ENCODE peak calls at places on chromosome 22, in five cellular contexts. I is AG08395, N is SJSA1, C is HS-5, G is psoas muscle. S is an unnamed sample.

GRCh38 chr22:50418624-50419023 is 56.2 kb downstream of the SBF1 start:
- DNase-seq in G (no peak), N (no peak), I (no peak), C (no peak), S (no peak)

GRCh38 chr22:24503137-24503850 is 8.2 kb downstream of the UPB1 start:
- DNase-seq in I (peak), C (no peak), G (peak), N (peak), S (no peak)

GRCh38 chr22:24112188-24112587 is 69.1 kb upstream of the SUSD2 start:
- DNase-seq in N (no peak), G (no peak), C (no peak), I (no peak), S (no peak)

GRCh38 chr22:17845340-17845739 is 71.1 kb upstream of the BID start:
- DNase-seq in N (no peak), I (no peak), G (no peak), C (no peak), S (no peak)

GRCh38 chr22:24325105-24325757 is 54.6 kb downstream of the SPECC1L start:
- DNase-seq in N (peak), G (no peak), I (peak), C (no peak), S (peak)

GRCh38 chr22:19117111-19117512 is 5.1 kb downstream of the DGCR2 start:
- DNase-seq in C (no peak), N (no peak), G (no peak), I (no peak), S (no peak)

GRCh38 chr22:45680932-45681700 is 9.5 kb downstream of the ATXN10 start:
- DNase-seq in N (peak), G (no peak), I (peak), C (peak), S (peak)

GRCh38 chr22:26756675-26757293 is 99.4 kb downstream of the MIAT start:
- DNase-seq in I (peak), G (peak), N (peak), C (no peak), S (no peak)

GRCh38 chr22:29148826-29149225 is 56.9 kb upstream of the EMID1 start:
- DNase-seq in I (no peak), G (no peak), C (no peak), N (no peak), S (no peak)

GRCh38 chr22:42788466-42788865 is 67.8 kb upstream of the A4GALT start:
- DNase-seq in G (no peak), N (no peak), I (no peak), C (no peak), S (no peak)

GRCh38 chr22:31585161-31585859 is 76.7 kb downstream of the PISD start:
- DNase-seq in N (no peak), C (no peak), I (peak), G (no peak), S (no peak)

GRCh38 chr22:25900880-25901279 is 158.9 kb downstream of the MYO18B start:
- DNase-seq in C (no peak), N (no peak), G (peak), I (no peak), S (no peak)

GRCh38 chr22:34639911-34640310 is 426.0 kb upstream of the ISX start:
- DNase-seq in G (no peak), I (no peak), C (no peak), N (no peak), S (no peak)

GRCh38 chr22:49705631-49706352 is 121.9 kb downstream of the BRD1 start:
- DNase-seq in I (no peak), G (no peak), C (no peak), N (no peak), S (no peak)